ENCODE peak calls at places on chromosomes 3 and 15, in six cellular contexts. U is ovary; S is CD4-positive, alpha-beta T cell; G is heart right ventricle; Z is AG04449; X is AG09309. A is an unnamed sample.

GRCh38 chr15:57005244-57005643 is 86.8 kb downstream of the TCF12 start:
- DNase-seq in U (no peak), S (no peak), G (no peak), Z (no peak), X (no peak), A (no peak)

GRCh38 chr3:167162083-167162482 is 218.0 kb downstream of the ZBBX start:
- DNase-seq in U (no peak), S (no peak), G (no peak), Z (no peak), X (no peak), A (no peak)

GRCh38 chr3:13655074-13655913 is 106.4 kb downstream of the FBLN2 start:
- DNase-seq in U (no peak), S (peak; percentile 30), G (peak; percentile 52), Z (no peak), X (no peak), A (no peak)

GRCh38 chr15:76346666-76347506 is 10.3 kb downstream of the ISL2 start:
- DNase-seq in U (no peak), S (no peak), G (no peak), Z (no peak), X (no peak), A (peak; percentile 71)

GRCh38 chr3:170585937-170586310 is at the start of gene SLC7A14:
- DNase-seq in U (no peak), S (no peak), G (no peak), Z (no peak), X (no peak), A (no peak)

GRCh38 chr3:132343018-132343612 is 25.9 kb downstream of the ACP3 start:
- DNase-seq in U (peak; percentile 32), S (no peak), G (no peak), Z (no peak), X (peak; percentile 23), A (peak; percentile 4)

GRCh38 chr3:16011376-16011775 is 163.1 kb upstream of the GALNT15 start:
- DNase-seq in U (no peak), S (no peak), G (no peak), Z (no peak), X (no peak), A (no peak)

GRCh38 chr15:33068007-33068441 is 126.5 kb downstream of the FMN1 start:
- DNase-seq in U (no peak), S (no peak), G (peak; percentile 46), Z (no peak), X (peak; percentile 8), A (peak; percentile 14)

GRCh38 chr15:88678755-88679154 is 39.9 kb downstream of the ISG20 start:
- DNase-seq in U (no peak), S (no peak), G (no peak), Z (no peak), X (no peak), A (no peak)

GRCh38 chr15:93566777-93567176 is 477.8 kb upstream of the RGMA start:
- DNase-seq in U (no peak), S (no peak), G (no peak), Z (no peak), X (no peak), A (no peak)

GRCh38 chr3:109195812-109196211 is 59.3 kb downstream of the C3orf85 start:
- DNase-seq in U (no peak), S (no peak), G (no peak), Z (no peak), X (no peak), A (no peak)

GRCh38 chr3:170802164-170803151 is 67.5 kb downstream of the RPL22L1 start:
- DNase-seq in U (no peak), S (no peak), G (no peak), Z (peak; percentile 97), X (peak; percentile 99), A (peak; percentile 97)

GRCh38 chr15:101269479-101270223 is 7.6 kb downstream of the SELENOS start:
- DNase-seq in U (no peak), S (no peak), G (peak; percentile 41), Z (no peak), X (no peak), A (no peak)

GRCh38 chr3:44111482-44111881 is 130.2 kb upstream of the TOPAZ1 start:
- DNase-seq in U (no peak), S (no peak), G (no peak), Z (no peak), X (no peak), A (no peak)

GRCh38 chr3:94336076-94336741 is 273.3 kb downstream of the NSUN3 start:
- DNase-seq in U (no peak), S (no peak), G (no peak), Z (peak; percentile 10), X (no peak), A (peak; percentile 0)

GRCh38 chr15:66401130-66402021 is 14.7 kb downstream of the MAP2K1 start:
- DNase-seq in U (no peak), S (no peak), G (no peak), Z (no peak), X (no peak), A (no peak)

GRCh38 chr3:32817561-32818430 is at the start of gene TRIM71:
- DNase-seq in U (no peak), S (no peak), G (no peak), Z (no peak), X (no peak), A (no peak)

GRCh38 chr15:85154061-85154460 is 172.4 kb downstream of the PDE8A start:
- DNase-seq in U (no peak), S (no peak), G (no peak), Z (no peak), X (no peak), A (no peak)

GRCh38 chr3:122577409-122578028 is at the start of gene PARP15:
- DNase-seq in U (no peak), S (peak; percentile 52), G (peak; percentile 23), Z (no peak), X (no peak), A (no peak)

GRCh38 chr3:154979327-154979726 is 100.8 kb upstream of the MME start:
- DNase-seq in U (no peak), S (no peak), G (no peak), Z (no peak), X (no peak), A (no peak)

GRCh38 chr3:18247776-18248310 is 177.3 kb downstream of the SATB1 start:
- DNase-seq in U (no peak), S (no peak), G (no peak), Z (no peak), X (no peak), A (no peak)

GRCh38 chr3:37392957-37393356 is 218.6 kb upstream of the LRRFIP2 start:
- DNase-seq in U (no peak), S (no peak), G (no peak), Z (no peak), X (no peak), A (no peak)

GRCh38 chr3:52535411-52536111 is 844 bp upstream of the UQCC5 start:
- DNase-seq in U (peak; percentile 31), S (no peak), G (no peak), Z (no peak), X (no peak), A (no peak)

GRCh38 chr15:92878593-92879053 is 21.5 kb upstream of the CHD2 start:
- DNase-seq in U (no peak), S (no peak), G (no peak), Z (no peak), X (no peak), A (no peak)

DNA sequence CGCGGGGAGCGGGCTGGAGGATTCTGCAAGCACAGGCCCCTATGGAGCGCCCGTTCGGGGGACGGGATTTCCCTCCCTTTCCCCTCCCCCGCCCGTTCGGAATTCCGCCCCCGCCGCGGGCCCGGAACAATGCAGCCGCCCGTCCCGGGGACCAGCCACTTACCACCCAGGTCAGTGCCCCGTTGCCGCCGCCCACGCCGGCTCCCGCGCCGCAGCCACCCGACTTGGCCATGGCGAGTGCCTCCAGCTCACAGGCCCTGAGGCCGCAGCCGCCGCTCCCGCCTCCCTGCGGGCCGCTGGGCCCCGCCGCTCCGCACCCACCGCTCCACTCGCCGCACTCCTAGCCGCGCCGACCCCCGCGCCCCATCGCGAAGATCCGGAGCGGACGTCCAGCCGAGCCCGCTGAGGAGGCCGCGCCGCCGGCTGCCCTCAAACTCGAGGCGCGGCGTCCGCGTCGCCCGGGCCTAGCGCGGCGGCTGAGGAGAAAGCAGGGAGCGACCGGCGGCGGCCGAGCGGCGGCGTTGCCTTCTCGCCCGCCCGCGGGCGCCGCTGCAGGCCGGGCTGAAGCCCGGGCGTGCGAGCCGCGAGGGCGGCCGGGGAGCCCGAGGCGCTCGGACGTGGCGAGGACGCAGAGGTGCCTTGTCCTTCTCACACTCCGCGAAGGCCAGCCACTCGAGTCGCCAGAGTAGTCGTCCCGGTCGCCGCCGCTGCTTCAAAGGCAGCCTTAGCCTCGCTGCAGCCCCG is 469 bp downstream of the TOP2B start:
- DNase-seq in U (peak; percentile 80), S (peak; percentile 42), G (peak; percentile 77), Z (no peak), X (no peak), A (no peak)
- TF ChIP-seq CTCF in U (no peak), S (no peak), G (no peak), Z (no peak), X (no peak), A (no peak)

DNA sequence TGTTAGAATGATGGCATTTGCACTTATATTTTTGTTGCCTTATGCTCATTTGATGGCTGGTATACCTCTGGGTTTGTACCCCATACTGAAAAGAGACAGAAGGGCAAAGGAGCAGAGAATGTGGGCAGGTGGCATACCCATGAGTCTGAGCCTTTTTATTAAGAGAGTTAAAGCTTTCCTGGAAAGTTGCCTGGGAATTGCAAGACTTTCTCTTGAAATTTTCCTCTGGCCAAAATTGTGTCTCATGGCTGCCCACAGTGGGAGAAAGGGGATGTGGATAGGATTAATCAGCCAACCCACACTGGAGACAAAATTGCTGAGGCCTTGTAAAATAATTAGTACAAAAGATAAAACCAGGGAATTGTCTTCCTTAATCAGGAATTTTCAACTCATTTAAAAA is 8.2 kb upstream of the NMD3 start:
- DNase-seq in U (no peak), S (no peak), G (no peak), Z (no peak), X (no peak), A (no peak)
- TF ChIP-seq CTCF in U (no peak), S (no peak), G (no peak), Z (no peak), X (no peak), A (no peak)

GRCh38 chr15:43376017-43376705 is 5.3 kb downstream of the TUBGCP4 start:
- DNase-seq in U (no peak), S (peak; percentile 26), G (no peak), Z (no peak), X (no peak), A (no peak)
- TF ChIP-seq CTCF in U (peak; percentile 21), S (peak; percentile 84), G (peak; percentile 64), Z (peak; percentile 71), X (peak; percentile 81), A (peak; percentile 87)

GRCh38 chr3:160686955-160687535 is 10.1 kb downstream of the ARL14 start:
- DNase-seq in U (no peak), S (no peak), G (no peak), Z (no peak), X (no peak), A (no peak)
- TF ChIP-seq CTCF in U (no peak), S (peak; percentile 30), G (peak; percentile 44), Z (peak; percentile 18), X (peak; percentile 21), A (peak; percentile 47)

GRCh38 chr3:195458188-195458800 is 15.5 kb upstream of the ACAP2 start:
- DNase-seq in U (no peak), S (no peak), G (no peak), Z (no peak), X (no peak), A (no peak)
- TF ChIP-seq CTCF in U (no peak), S (no peak), G (no peak), Z (no peak), X (no peak), A (no peak)

GRCh38 chr15:27897481-27897880 is 201.6 kb downstream of the OCA2 start:
- DNase-seq in U (no peak), S (no peak), G (no peak), Z (no peak), X (no peak), A (no peak)
- TF ChIP-seq CTCF in U (no peak), S (no peak), G (no peak), Z (no peak), X (no peak), A (no peak)